ENCODE peak calls at places on chromosomes 7 and 10, in seven cellular contexts. H is ovary, R is DND-41, D is right cardiac atrium, Q is left lung, S is tibial nerve, A is hepatocyte. U is an unnamed sample.

GRCh38 chr7:94386416-94386815 is 8.3 kb upstream of the COL1A2 start:
- DNase-seq in H (no peak), R (no peak), D (no peak), Q (no peak), S (no peak), A (no peak), U (peak; percentile 52)

GRCh38 chr7:36979810-36980248 is 255.5 kb upstream of the AOAH start:
- DNase-seq in H (peak; percentile 20), R (no peak), D (no peak), Q (no peak), S (no peak), A (peak; percentile 61), U (peak; percentile 14)

GRCh38 chr7:26645126-26645525 is 219.3 kb downstream of the SKAP2 start:
- DNase-seq in H (no peak), R (no peak), D (no peak), Q (no peak), S (no peak), A (no peak), U (no peak)

GRCh38 chr7:67870396-67870795 is 873.8 kb downstream of the TYW1 start:
- DNase-seq in H (no peak), R (no peak), D (no peak), Q (no peak), S (no peak), A (no peak), U (no peak)

GRCh38 chr7:31335889-31336201 is 4.7 kb downstream of the NEUROD6 start:
- DNase-seq in H (no peak), R (no peak), D (no peak), Q (no peak), S (no peak), A (no peak), U (no peak)

GRCh38 chr10:123526356-123527079 is 139.6 kb upstream of the GPR26 start:
- DNase-seq in H (no peak), R (no peak), D (no peak), Q (no peak), S (no peak), A (no peak), U (no peak)

GRCh38 chr10:95559466-95559865 is 1.7 kb downstream of the SORBS1 start:
- DNase-seq in H (no peak), R (no peak), D (no peak), Q (no peak), S (no peak), A (no peak), U (no peak)

GRCh38 chr7:148939128-148939747 is 55.1 kb upstream of the EZH2 start:
- DNase-seq in H (no peak), R (no peak), D (no peak), Q (no peak), S (no peak), A (no peak), U (no peak)

GRCh38 chr7:25849361-25850184 is 302.4 kb upstream of the NFE2L3 start:
- DNase-seq in H (peak; percentile 72), R (no peak), D (peak; percentile 84), Q (peak; percentile 54), S (peak; percentile 83), A (peak; percentile 83), U (peak; percentile 97)

GRCh38 chr10:17375936-17376584 is 78.3 kb downstream of the ST8SIA6 start:
- DNase-seq in H (no peak), R (peak; percentile 42), D (no peak), Q (no peak), S (no peak), A (no peak), U (no peak)

GRCh38 chr10:49598986-49599385 is 11.1 kb upstream of the SLC18A3 start:
- DNase-seq in H (no peak), R (no peak), D (no peak), Q (no peak), S (no peak), A (no peak), U (no peak)

GRCh38 chr10:72847681-72848080 is 45.9 kb upstream of the OIT3 start:
- DNase-seq in H (no peak), R (no peak), D (no peak), Q (no peak), S (no peak), A (no peak), U (no peak)

GRCh38 chr7:128821724-128822123 is 8.5 kb upstream of the FLNC start:
- DNase-seq in H (no peak), R (no peak), D (no peak), Q (no peak), S (no peak), A (no peak), U (no peak)

GRCh38 chr10:71804067-71804466 is 30.7 kb upstream of the VSIR start:
- DNase-seq in H (no peak), R (no peak), D (no peak), Q (peak; percentile 24), S (peak; percentile 45), A (no peak), U (no peak)

GRCh38 chr10:119412244-119412750 is 130.2 kb downstream of the RGS10 start:
- DNase-seq in H (peak; percentile 87), R (no peak), D (peak; percentile 94), Q (peak; percentile 81), S (peak; percentile 71), A (no peak), U (peak; percentile 95)
- H3K27ac ChIP-seq in H (peak overlapping the region; percentile 23), R (no peak overlapping the region), D (peak overlapping the region; percentile 26), Q (peak overlapping the region; percentile 3), S (peak overlapping the region; percentile 80), A (peak overlapping the region; percentile 87), U (peak overlapping the region; percentile 92)

GRCh38 chr10:22683995-22684305 is 30.4 kb downstream of the PIP4K2A start:
- DNase-seq in H (no peak), R (no peak), D (no peak), Q (no peak), S (no peak), A (peak; percentile 17), U (peak; percentile 42)
- H3K27ac ChIP-seq in H (no peak overlapping the region), R (peak overlapping the region; percentile 78), D (no peak overlapping the region), Q (peak overlapping the region; percentile 6), S (no peak overlapping the region), A (peak overlapping the region; percentile 26), U (no peak overlapping the region)

GRCh38 chr10:129165770-129166169 is 301.3 kb upstream of the MGMT start:
- DNase-seq in H (no peak), R (no peak), D (no peak), Q (no peak), S (no peak), A (no peak), U (no peak)

GRCh38 chr10:129157185-129157584 is 309.9 kb upstream of the MGMT start:
- DNase-seq in H (no peak), R (no peak), D (no peak), Q (no peak), S (no peak), A (no peak), U (no peak)

GRCh38 chr10:129163536-129163935 is 303.5 kb upstream of the MGMT start:
- DNase-seq in H (no peak), R (no peak), D (no peak), Q (no peak), S (no peak), A (no peak), U (no peak)

GRCh38 chr10:129161184-129161583 is 305.9 kb upstream of the MGMT start:
- DNase-seq in H (no peak), R (peak; percentile 9), D (no peak), Q (no peak), S (no peak), A (peak; percentile 30), U (peak; percentile 6)
- H3K27ac ChIP-seq in H (no peak overlapping the region), R (no peak overlapping the region), D (no peak overlapping the region), Q (no peak overlapping the region), S (no peak overlapping the region), A (no peak overlapping the region), U (no peak overlapping the region)

GRCh38 chr10:119736220-119736619 is 10.4 kb downstream of the INPP5F start:
- DNase-seq in H (no peak), R (no peak), D (no peak), Q (no peak), S (no peak), A (no peak), U (no peak)

GRCh38 chr10:119737039-119737663 is 11.3 kb downstream of the INPP5F start:
- DNase-seq in H (no peak), R (no peak), D (no peak), Q (no peak), S (no peak), A (no peak), U (no peak)

GRCh38 chr10:119735451-119735850 is 9.6 kb downstream of the INPP5F start:
- DNase-seq in H (no peak), R (no peak), D (no peak), Q (no peak), S (no peak), A (no peak), U (no peak)

GRCh38 chr10:119737827-119738226 is 12.0 kb downstream of the INPP5F start:
- DNase-seq in H (no peak), R (no peak), D (no peak), Q (no peak), S (no peak), A (peak; percentile 74), U (peak; percentile 88)

DNA sequence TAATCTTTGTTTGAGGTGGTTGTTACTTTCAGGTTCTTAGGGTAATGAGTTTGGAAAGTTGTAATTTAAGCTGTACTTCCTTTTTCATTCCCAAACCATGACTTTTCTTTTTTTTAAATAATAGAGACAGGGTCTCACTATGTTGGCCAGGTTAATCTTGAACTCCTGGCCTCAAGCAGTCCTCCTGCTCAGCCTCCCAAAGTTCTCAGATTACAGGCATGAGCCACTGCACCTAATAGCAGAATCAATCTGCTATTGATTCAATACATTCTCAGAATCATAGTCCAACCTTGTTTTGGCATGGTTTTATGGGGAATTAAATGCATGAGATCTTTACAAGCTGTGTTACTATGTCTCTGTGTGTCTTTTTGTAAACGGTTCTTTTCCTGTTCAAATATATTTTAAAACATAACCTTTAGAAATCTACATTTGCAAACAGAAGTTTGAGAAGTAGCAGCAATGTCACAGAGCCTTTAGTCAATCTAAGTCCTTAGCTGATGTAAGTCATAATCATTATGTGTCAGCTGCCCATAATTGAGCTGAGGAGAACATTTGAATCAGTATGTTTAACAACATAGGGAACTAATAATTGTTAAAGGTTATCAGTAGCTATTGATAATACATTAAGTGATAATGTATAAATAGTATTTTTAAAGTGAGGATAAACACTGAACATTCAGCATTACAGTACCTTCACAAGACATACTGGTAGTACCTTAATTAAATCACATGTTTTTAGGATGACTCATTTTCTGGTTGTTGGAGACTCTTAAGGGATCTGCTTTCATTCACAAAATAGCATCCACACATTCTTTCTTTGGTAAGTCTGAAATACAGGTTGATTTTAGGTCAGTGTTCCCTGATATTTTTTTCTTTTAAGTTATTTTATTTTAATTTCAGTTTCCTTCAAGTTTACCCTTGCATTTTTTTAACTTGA is 8.8 kb downstream of the INPP5F start:
- DNase-seq in H (no peak), R (no peak), D (no peak), Q (no peak), S (no peak), A (no peak), U (peak; percentile 79)
- H3K27ac ChIP-seq in H (no peak overlapping the region), R (no peak overlapping the region), D (no peak overlapping the region), Q (peak overlapping the region; percentile 11), S (no peak overlapping the region), A (no peak overlapping the region), U (no peak overlapping the region)

GRCh38 chr7:141533149-141533949 is 17.9 kb upstream of the AGK start:
- DNase-seq in H (peak; percentile 53), R (peak; percentile 62), D (peak; percentile 86), Q (peak; percentile 51), S (peak; percentile 80), A (peak; percentile 92), U (peak; percentile 84)
- H3K27ac ChIP-seq in H (no peak overlapping the region), R (no peak overlapping the region), D (no peak overlapping the region), Q (no peak overlapping the region), S (no peak overlapping the region), A (no peak overlapping the region), U (no peak overlapping the region)

U was measured in fibroblast of lung.